ENCODE peak calls at places on chromosomes 6 and 20, in five cellular contexts. X, I, N, K and A are unnamed samples.
A peak's percentile ranks its signal among the peaks of the same experiment; 100 is the strongest.

GRCh38 chr6:136640132-136640915 is 90.1 kb upstream of the MAP7 start:
- DNase-seq in I (no peak), K (no peak), N (no peak), X (no peak), A (no peak)

GRCh38 chr6:87939776-87940175 is 107.9 kb upstream of the SPACA1 start:
- DNase-seq in N (no peak), K (no peak), X (no peak), I (no peak), A (no peak)

GRCh38 chr20:36394340-36394965 is 88.3 kb downstream of the DLGAP4 start:
- DNase-seq in X (no peak), I (no peak), K (no peak), N (no peak), A (no peak)

GRCh38 chr6:148200302-148200701 is 142.3 kb upstream of the SASH1 start:
- DNase-seq in I (no peak), X (no peak), N (peak; percentile 12), K (no peak), A (no peak)

GRCh38 chr20:38167851-38168760 is 3.0 kb upstream of the TGM2 start:
- DNase-seq in N (peak; percentile 77), X (no peak), K (no peak), I (no peak), A (no peak)

GRCh38 chr6:4977468-4977867 is 26.4 kb downstream of the RPP40 start:
- DNase-seq in X (no peak), N (no peak), K (no peak), I (no peak), A (no peak)

GRCh38 chr6:68650142-68650541 is 15.1 kb downstream of the ADGRB3 start:
- DNase-seq in N (no peak), K (no peak), X (no peak), I (no peak), A (no peak)

GRCh38 chr6:143529095-143529494 is 17.6 kb upstream of the FUCA2 start:
- DNase-seq in N (no peak), I (no peak), K (no peak), X (no peak), A (no peak)

GRCh38 chr6:11370191-11371018 is 137.9 kb upstream of the NEDD9 start:
- DNase-seq in K (no peak), N (peak; percentile 92), I (no peak), X (no peak), A (no peak)

GRCh38 chr6:110656492-110656891 is 158.8 kb downstream of the CDK19 start:
- DNase-seq in N (peak; percentile 71), K (no peak), I (no peak), X (no peak), A (no peak)

GRCh38 chr6:63997217-63997616 is 361.6 kb downstream of the PHF3 start:
- DNase-seq in I (no peak), K (no peak), N (no peak), X (no peak), A (no peak)

GRCh38 chr6:13763740-13764381 is 50.5 kb downstream of the MCUR1 start:
- DNase-seq in X (no peak), K (no peak), N (no peak), I (no peak), A (no peak)
- H3K9ac ChIP-seq in X (no peak overlapping the region), K (no peak overlapping the region), N (no peak overlapping the region), I (no peak overlapping the region), A (peak overlapping the region; percentile 72)

GRCh38 chr20:41219824-41220223 is 82.5 kb downstream of the PLCG1 start:
- DNase-seq in N (no peak), K (no peak), I (no peak), X (no peak), A (no peak)
- TF ChIP-seq POLR2AphosphoS5 in N (no peak), K (no peak), I (no peak), X (no peak), A (no peak)

GRCh38 chr6:27312950-27313271 is 838 bp upstream of the POM121L2 start:
- DNase-seq in X (no peak), N (no peak), K (no peak), I (no peak), A (no peak)

GRCh38 chr6:27314046-27314445 is 2.0 kb upstream of the POM121L2 start:
- DNase-seq in X (no peak), K (no peak), N (no peak), I (no peak), A (no peak)

GRCh38 chr6:27311806-27312145 is 297 bp downstream of the POM121L2 start:
- DNase-seq in N (no peak), X (peak; percentile 74), K (no peak), I (no peak), A (no peak)

DNA sequence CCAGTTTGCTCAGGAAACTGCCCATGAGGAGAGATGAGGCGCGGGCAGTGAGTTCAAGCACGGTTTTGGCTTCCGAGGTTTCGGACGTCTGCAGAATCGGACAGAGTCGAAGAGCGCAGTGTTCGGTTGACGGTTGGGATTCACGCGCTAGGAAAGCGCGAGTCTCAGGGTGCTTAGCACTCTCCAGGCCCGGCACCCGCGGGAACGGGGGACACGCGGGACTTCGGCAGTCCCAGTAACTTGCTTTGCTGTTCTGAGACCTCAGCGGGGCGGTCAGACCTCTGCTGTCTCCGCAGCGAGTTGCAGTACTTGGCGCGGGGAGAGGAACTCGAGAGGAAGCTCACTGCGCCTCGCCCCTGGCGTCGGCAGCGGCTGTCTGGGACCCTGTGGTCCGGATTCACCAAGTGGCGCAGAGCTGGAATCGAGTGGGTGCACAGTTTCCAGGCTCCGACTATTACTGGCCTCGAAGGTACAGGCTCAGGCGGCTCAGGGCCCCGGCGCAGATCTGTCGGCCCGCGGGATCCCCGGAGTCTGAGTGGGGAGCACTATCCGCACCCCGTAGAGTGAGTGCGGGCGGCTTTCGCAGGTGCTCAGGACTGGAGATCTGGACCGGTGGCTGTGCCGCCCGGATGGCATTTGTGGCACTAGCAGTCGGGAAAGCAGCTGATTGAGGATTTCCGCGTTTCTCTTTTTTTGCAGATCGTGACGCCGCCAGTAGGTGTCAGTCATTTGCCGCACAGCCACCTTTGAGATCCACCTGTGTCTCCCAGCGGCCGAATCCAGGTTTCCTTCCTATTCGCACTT is at the start of gene POM121L2:
- DNase-seq in N (peak; percentile 65), X (peak; percentile 90), I (no peak), K (no peak), A (no peak)
- TF ChIP-seq EZH2 in N (no peak), X (peak; percentile 81), I (no peak), K (no peak), A (no peak)

GRCh38 chr20:50571466-50571865 is 61.3 kb downstream of the PTPN1 start:
- DNase-seq in I (no peak), X (no peak), N (no peak), K (no peak), A (no peak)

GRCh38 chr20:50575869-50576720 is 65.9 kb downstream of the PTPN1 start:
- DNase-seq in X (peak; percentile 74), K (peak; percentile 22), I (peak; percentile 44), N (peak; percentile 61), A (no peak)

GRCh38 chr20:50574586-50574985 is 64.4 kb downstream of the PTPN1 start:
- DNase-seq in I (no peak), K (no peak), X (no peak), N (no peak), A (no peak)

GRCh38 chr20:50574108-50574507 is 63.9 kb downstream of the PTPN1 start:
- DNase-seq in K (no peak), N (no peak), X (no peak), I (no peak), A (no peak)

DNA sequence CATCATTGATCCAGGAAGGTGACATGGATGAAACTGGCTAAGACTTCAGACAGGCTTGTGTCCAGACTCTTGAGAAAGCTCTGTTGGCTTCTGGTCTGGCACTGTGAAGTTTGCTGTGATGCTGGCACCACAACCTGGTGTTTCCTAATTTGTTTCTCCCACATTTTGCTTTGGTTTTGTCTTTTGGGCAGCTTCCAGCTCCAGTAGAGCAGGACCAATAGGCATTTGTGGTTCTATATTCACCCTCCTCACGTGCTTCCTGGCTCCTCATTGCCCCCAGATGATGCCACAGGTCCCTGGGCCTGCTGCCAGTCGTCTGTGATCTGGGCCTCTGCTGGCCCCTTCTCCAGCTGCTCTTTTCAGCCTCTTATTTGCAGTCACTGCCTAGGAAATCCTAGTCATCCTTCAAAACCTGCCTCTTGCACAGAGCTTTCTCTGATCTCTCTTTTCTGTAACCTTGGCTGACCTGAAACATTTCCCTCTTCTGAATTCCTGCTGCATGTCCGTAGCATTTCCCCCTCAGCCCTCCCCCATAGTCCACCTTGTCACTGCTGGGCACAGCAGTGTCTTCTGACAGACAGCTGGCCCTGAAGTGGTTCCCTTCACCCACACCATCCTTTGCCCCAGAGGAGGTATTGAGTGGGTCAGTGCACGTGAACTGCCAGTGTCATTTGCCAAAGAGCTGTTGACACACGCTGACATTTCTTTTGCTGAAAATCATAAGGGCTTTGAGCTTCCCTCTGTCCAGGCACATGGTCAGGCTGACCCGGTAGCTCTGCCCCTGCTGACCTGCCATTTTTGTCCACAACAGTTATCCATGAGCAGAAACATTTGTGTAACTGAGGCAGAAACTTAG is 63.0 kb downstream of the PTPN1 start:
- DNase-seq in I (no peak), X (no peak), K (no peak), N (peak; percentile 86), A (no peak)
- H3K9ac ChIP-seq in I (no peak overlapping the region), X (no peak overlapping the region), K (no peak overlapping the region), N (peak overlapping the region; percentile 2), A (no peak overlapping the region)

GRCh38 chr6:15501806-15502450 is 160.9 kb downstream of the DTNBP1 start:
- DNase-seq in N (peak; percentile 48), I (no peak), K (no peak), X (no peak), A (no peak)
- TF ChIP-seq POLR2AphosphoS5 in N (no peak), I (no peak), K (no peak), X (peak; percentile 61), A (no peak)

GRCh38 chr20:63059684-63060056 is 52.9 kb upstream of the BHLHE23 start:
- DNase-seq in N (no peak), I (no peak), X (no peak), K (no peak), A (no peak)

GRCh38 chr20:63058696-63059335 is 52.1 kb upstream of the BHLHE23 start:
- DNase-seq in N (no peak), I (no peak), X (peak; percentile 45), K (no peak), A (no peak)

GRCh38 chr20:63056236-63057132 is 49.7 kb upstream of the BHLHE23 start:
- DNase-seq in I (peak; percentile 72), X (peak; percentile 93), N (peak; percentile 23), K (no peak), A (no peak)

GRCh38 chr20:63055575-63056235 is 48.9 kb upstream of the BHLHE23 start:
- DNase-seq in K (no peak), X (no peak), I (no peak), N (no peak), A (no peak)

GRCh38 chr20:63057133-63058117 is 50.7 kb upstream of the BHLHE23 start:
- DNase-seq in X (no peak), N (no peak), I (no peak), K (no peak), A (no peak)
- TF ChIP-seq EZH2 in X (no peak), N (peak; percentile 29), I (no peak), K (no peak), A (no peak)

DNA sequence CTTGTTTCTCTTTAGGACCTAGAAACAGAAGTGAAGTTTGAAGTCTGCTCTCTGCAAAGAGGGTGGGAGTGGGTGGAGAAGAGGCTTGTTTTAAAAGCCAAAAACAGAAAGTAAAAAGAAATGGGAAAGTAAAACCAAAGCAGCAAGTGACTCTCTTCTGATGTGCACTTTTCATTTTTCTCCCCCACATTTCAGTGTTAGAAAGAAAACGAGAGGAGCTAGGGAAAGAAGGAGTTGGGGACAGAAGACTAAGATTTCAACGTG is 1.3 kb downstream of the C6orf141 start:
- DNase-seq in N (no peak), K (no peak), X (no peak), I (no peak), A (no peak)
- H3K9ac ChIP-seq in N (peak overlapping the region; percentile 67), K (peak overlapping the region; percentile 82), X (peak overlapping the region; percentile 69), I (no peak overlapping the region), A (peak overlapping the region; percentile 82)